ENCODE peak calls at places on chromosomes 16 and 17, in four cellular contexts. A is H1, K is SK-N-SH, G is A549. F is an unnamed sample.

GRCh38 chr17:15651583-15652110 is 32.1 kb upstream of the FBXW10B start:
- DNase-seq in A (no peak), K (peak; percentile 85), G (peak; percentile 99), F (peak; percentile 99)

GRCh38 chr17:62737513-62737912 is 70.6 kb downstream of the MARCHF10 start:
- DNase-seq in A (no peak), K (no peak), G (no peak), F (no peak)

GRCh38 chr17:72151565-72152391 is 31.0 kb downstream of the SOX9 start:
- DNase-seq in A (peak; percentile 53), K (peak; percentile 66), G (peak; percentile 98), F (peak; percentile 72)

GRCh38 chr17:57045868-57046671 is 39.0 kb upstream of the AKAP1 start:
- DNase-seq in A (no peak), K (peak; percentile 52), G (no peak), F (no peak)

GRCh38 chr16:80034948-80035700 is 434.6 kb upstream of the MAF start:
- DNase-seq in A (no peak), K (no peak), G (peak; percentile 47), F (no peak)

GRCh38 chr16:68287276-68288251 is 23.2 kb downstream of the SLC7A6OS start:
- DNase-seq in A (no peak), K (no peak), G (peak; percentile 27), F (peak; percentile 86)

GRCh38 chr16:48246066-48246465 is 1.3 kb downstream of the ABCC11 start:
- DNase-seq in A (no peak), K (no peak), G (no peak), F (peak; percentile 12)

GRCh38 chr16:51657844-51658243 is 506.8 kb upstream of the SALL1 start:
- DNase-seq in A (no peak), K (no peak), G (no peak), F (no peak)

GRCh38 chr16:2773188-2773968 is 3.7 kb downstream of the ELOB start:
- DNase-seq in A (no peak), K (no peak), G (no peak), F (peak; percentile 29)

GRCh38 chr17:77449908-77450741 is 309.4 kb downstream of the SEC14L1 start:
- DNase-seq in A (peak; percentile 78), K (peak; percentile 91), G (no peak), F (peak; percentile 72)

GRCh38 chr17:1056761-1057160 is 59.8 kb downstream of the TIMM22 start:
- DNase-seq in A (no peak), K (no peak), G (no peak), F (no peak)

GRCh38 chr16:11011326-11011725 is 67.0 kb downstream of the CLEC16A start:
- DNase-seq in A (no peak), K (no peak), G (no peak), F (no peak)

GRCh38 chr17:31064707-31065106 is 30.1 kb upstream of the NF1 start:
- DNase-seq in A (no peak), K (no peak), G (no peak), F (no peak)

GRCh38 chr17:31061678-31062077 is 33.1 kb upstream of the NF1 start:
- DNase-seq in A (peak; percentile 57), K (no peak), G (peak; percentile 30), F (no peak)

GRCh38 chr17:31060814-31061550 is 33.8 kb upstream of the NF1 start:
- DNase-seq in A (no peak), K (no peak), G (no peak), F (no peak)

GRCh38 chr17:31054761-31055160 is 40.0 kb upstream of the NF1 start:
- DNase-seq in A (no peak), K (no peak), G (no peak), F (no peak)

DNA sequence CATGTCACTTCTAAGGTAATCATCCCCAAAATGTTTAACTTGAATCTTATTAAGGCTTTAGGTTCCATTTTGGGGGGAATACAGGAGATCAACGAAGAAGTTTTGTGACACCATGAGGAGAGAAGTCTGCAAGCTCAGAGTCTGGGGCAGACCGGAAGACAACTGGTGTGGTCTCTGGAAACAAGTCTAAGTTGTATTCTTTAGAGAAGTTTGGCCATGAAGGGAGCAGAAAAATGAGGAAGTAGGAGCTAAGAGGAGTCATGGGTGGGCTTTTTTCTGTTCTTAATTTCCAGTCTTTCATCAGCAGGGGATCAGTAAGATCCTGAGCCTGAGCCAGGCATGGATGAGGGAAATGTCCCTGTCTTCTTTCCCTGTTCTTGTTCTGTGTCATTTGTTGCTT is 35.8 kb upstream of the NF1 start:
- DNase-seq in A (no peak), K (no peak), G (no peak), F (no peak)
- TF ChIP-seq RFX5 in A (no peak), K (no peak), G (no peak), F (no peak)

DNA sequence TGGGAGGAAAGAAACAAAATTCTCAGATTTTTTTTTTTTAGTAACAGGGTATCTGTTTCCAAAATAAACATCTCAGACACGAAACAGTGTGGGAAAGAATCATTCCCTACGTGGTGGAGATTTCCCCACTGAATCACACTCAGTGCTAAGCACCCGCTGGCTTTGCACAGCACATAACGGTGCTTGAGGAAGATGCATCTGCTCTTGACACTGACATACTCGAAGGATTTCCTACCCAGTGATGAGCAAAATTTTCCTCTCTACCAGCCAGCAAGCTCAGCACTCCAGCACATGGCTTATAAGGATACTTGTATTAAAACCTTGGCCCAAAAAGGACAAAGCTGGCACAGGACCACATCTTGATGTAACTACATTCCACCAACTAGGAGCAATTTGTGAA is 59.1 kb downstream of the ANKFY1 start:
- DNase-seq in A (no peak), K (no peak), G (no peak), F (peak; percentile 96)
- TF ChIP-seq RFX5 in A (no peak), K (no peak), G (no peak), F (no peak)

DNA sequence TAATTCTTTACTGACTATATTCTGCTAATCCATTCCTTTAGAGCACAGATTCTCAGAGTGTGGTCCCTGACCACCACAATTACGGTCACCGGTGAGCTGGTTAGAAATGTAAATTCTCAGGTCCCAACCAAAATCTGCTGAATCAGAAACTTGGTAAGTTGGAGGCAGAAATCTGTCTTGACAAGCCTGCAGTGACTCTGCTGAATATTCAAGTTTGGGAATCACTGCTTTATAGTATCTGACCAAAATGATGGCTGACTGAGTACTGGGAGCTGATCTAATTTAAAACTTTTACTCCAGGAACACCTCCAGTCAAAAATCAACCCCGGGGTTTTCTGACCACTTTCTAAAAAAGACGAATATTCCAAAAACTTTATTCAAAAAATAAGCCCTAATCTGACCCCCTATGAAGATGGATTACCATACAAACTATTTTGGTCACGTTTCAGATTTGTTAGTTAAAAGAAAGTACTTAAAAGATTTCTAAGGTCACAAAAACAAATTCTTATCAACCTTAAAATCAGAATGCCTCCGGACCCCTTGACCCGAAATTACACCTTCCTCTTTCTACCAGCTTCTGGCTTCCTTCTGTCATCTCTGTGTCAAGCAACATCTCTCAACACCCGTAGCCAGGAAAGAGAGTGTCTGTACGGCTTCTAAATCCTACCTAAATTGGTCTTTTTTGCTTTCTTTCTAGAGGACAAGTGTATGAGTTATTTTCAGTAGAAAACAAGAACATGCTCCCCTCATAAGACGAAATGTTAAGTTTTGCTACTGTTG is 38.6 kb downstream of the CREBBP start:
- DNase-seq in A (no peak), K (no peak), G (no peak), F (no peak)
- TF ChIP-seq RFX5 in A (no peak), K (no peak), G (no peak), F (no peak)

GRCh38 chr17:21079196-21079595 is 36.4 kb upstream of the USP22 start:
- DNase-seq in A (no peak), K (no peak), G (no peak), F (no peak)

GRCh38 chr17:21077286-21077685 is 34.5 kb upstream of the USP22 start:
- DNase-seq in A (no peak), K (no peak), G (no peak), F (no peak)

GRCh38 chr17:21078056-21078825 is 35.4 kb upstream of the USP22 start:
- DNase-seq in A (no peak), K (no peak), G (no peak), F (no peak)

GRCh38 chr17:21075739-21076085 is 32.9 kb upstream of the USP22 start:
- DNase-seq in A (no peak), K (no peak), G (no peak), F (no peak)

GRCh38 chr17:21076242-21076641 is 33.4 kb upstream of the USP22 start:
- DNase-seq in A (no peak), K (no peak), G (no peak), F (no peak)
- TF ChIP-seq RFX5 in A (no peak), K (no peak), G (no peak), F (no peak)

GRCh38 chr17:40290629-40291296 is 3.1 kb downstream of the CDC6 start:
- DNase-seq in A (no peak), K (peak; percentile 45), G (peak; percentile 89), F (peak; percentile 97)
- TF ChIP-seq RFX5 in A (no peak), K (no peak), G (no peak), F (no peak)

GRCh38 chr17:45294506-45294905 is 22.3 kb downstream of the MAP3K14 start:
- DNase-seq in A (no peak), K (peak; percentile 73), G (no peak), F (peak; percentile 88)

GRCh38 chr17:45296003-45296832 is 20.6 kb downstream of the MAP3K14 start:
- DNase-seq in A (no peak), K (no peak), G (no peak), F (peak; percentile 62)

GRCh38 chr17:45291170-45291805 is 25.5 kb downstream of the MAP3K14 start:
- DNase-seq in A (no peak), K (no peak), G (no peak), F (no peak)

GRCh38 chr17:45292696-45293412 is 24.0 kb downstream of the MAP3K14 start:
- DNase-seq in A (no peak), K (no peak), G (no peak), F (no peak)

GRCh38 chr17:45293413-45294211 is 23.2 kb downstream of the MAP3K14 start:
- DNase-seq in A (no peak), K (no peak), G (peak; percentile 97), F (peak; percentile 91)
- TF ChIP-seq RFX5 in A (no peak), K (no peak), G (no peak), F (no peak)

GRCh38 chr17:49364119-49364518 is 2.1 kb upstream of the ZNF652 start:
- DNase-seq in A (no peak), K (no peak), G (no peak), F (no peak)
- TF ChIP-seq RFX5 in A (no peak), K (no peak), G (no peak), F (no peak)

F was measured in IMR-90.